ENCODE peak calls at places on chromosomes 16 and 17, in four cellular contexts. Q is right lobe of liver, I is stomach, Z is lower leg skin. B is an unnamed sample.
A peak's percentile ranks its signal among the peaks of the same experiment; 100 is the strongest.

GRCh38 chr16:82152641-82153094 is 17.4 kb downstream of the MPHOSPH6 start:
- DNase-seq in Z (no peak), Q (no peak), I (no peak), B (no peak)

GRCh38 chr16:49342336-49343265 is 31.0 kb upstream of the C16orf78 start:
- DNase-seq in I (no peak), Q (no peak), Z (no peak), B (no peak)

GRCh38 chr16:14111713-14112538 is 40.8 kb downstream of the MRTFB start:
- DNase-seq in Q (peak; percentile 82), Z (peak; percentile 25), I (peak; percentile 57), B (peak; percentile 72)

GRCh38 chr16:4200000-4200780 is 41.7 kb downstream of the SRL start:
- DNase-seq in Z (peak; percentile 55), Q (peak; percentile 70), I (peak; percentile 81), B (peak; percentile 57)

GRCh38 chr16:82776466-82777146 is 149.8 kb downstream of the CDH13 start:
- DNase-seq in Z (no peak), Q (no peak), I (no peak), B (no peak)

GRCh38 chr16:68445458-68445857 is 2.9 kb downstream of the SMPD3 start:
- DNase-seq in I (peak; percentile 70), Q (peak; percentile 33), Z (no peak), B (no peak)

GRCh38 chr16:19294156-19294649 is 8.7 kb downstream of the CLEC19A start:
- DNase-seq in Q (peak; percentile 47), Z (peak; percentile 52), I (no peak), B (peak; percentile 60)

GRCh38 chr16:85554791-85555548 is 58.2 kb upstream of the GSE1 start:
- DNase-seq in Q (peak; percentile 74), I (peak; percentile 60), Z (no peak), B (peak; percentile 76)

GRCh38 chr16:27642753-27643152 is 92.8 kb downstream of the KATNIP start:
- DNase-seq in I (no peak), Z (no peak), Q (no peak), B (no peak)

GRCh38 chr17:81885869-81886548 is 5.4 kb downstream of the ALYREF start:
- DNase-seq in I (no peak), Z (no peak), Q (no peak), B (no peak)

GRCh38 chr16:81384006-81384405 is 60.6 kb upstream of the CMIP start:
- DNase-seq in Z (no peak), I (no peak), Q (no peak), B (no peak)

GRCh38 chr17:41464682-41465081 is 2.5 kb downstream of the KRT32 start:
- DNase-seq in I (peak; percentile 59), Q (no peak), Z (peak; percentile 87), B (peak; percentile 77)

GRCh38 chr16:69217433-69217832 is 30.5 kb downstream of the SNTB2 start:
- DNase-seq in I (no peak), Z (no peak), Q (no peak), B (no peak)

GRCh38 chr17:47970725-47971511 is at the start of gene CDK5RAP3:
- DNase-seq in Z (peak; percentile 100), I (peak; percentile 100), Q (peak; percentile 100), B (peak; percentile 100)
- TF ChIP-seq POLR2A in Z (no peak), I (no peak), Q (peak; percentile 80), B (no peak)

DNA sequence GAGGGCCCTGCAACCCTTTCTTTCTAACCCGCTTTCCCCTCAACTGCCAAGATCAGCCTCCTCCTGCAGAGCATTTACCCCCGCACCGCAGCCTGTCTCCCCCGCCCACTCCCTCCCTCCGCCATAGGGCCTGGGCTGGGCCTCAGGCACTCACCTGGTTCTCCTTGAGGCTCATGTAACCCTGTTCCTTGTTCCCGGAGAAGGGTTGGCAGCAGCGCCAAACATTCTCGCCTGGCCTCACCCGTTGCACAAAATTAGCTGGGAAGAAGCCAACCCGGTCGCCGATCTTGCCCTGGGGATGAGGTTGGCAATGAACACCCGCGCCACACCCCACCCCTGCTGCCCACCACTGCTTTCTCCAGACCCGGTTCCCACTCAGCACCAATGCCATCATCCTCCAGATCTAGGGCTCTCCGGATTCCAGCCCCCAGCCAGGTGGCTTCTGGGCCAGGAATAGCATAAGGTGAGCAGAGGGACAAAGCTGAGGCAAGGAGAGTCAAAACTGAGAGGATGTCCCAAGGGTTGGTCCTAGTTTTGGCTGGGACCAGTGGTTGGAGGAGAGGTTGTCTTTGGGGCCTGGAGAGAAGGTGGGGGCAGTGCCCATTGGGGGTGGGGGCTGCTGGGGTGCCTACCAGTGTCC is 12.8 kb downstream of the STAC2 start:
- DNase-seq in I (peak; percentile 81), Z (no peak), Q (no peak), B (no peak)
- TF ChIP-seq CTCF in I (no peak), Z (no peak), Q (no peak), B (no peak)

GRCh38 chr16:75305364-75306101 is 54.1 kb upstream of the BCAR1 start:
- DNase-seq in Q (peak; percentile 83), I (peak; percentile 78), Z (peak; percentile 92), B (peak; percentile 71)
- TF ChIP-seq POLR2A in Q (peak; percentile 55), I (no peak), Z (no peak), B (no peak)

GRCh38 chr16:87007907-87008306 is 309.3 kb downstream of the C16orf95 start:
- DNase-seq in Q (no peak), Z (no peak), I (no peak), B (no peak)

GRCh38 chr16:87003414-87003755 is 313.8 kb downstream of the C16orf95 start:
- DNase-seq in Q (no peak), Z (no peak), I (no peak), B (no peak)

GRCh38 chr16:87008664-87009063 is 308.5 kb downstream of the C16orf95 start:
- DNase-seq in I (no peak), Z (no peak), Q (no peak), B (no peak)

GRCh38 chr16:87006021-87006420 is 311.2 kb downstream of the C16orf95 start:
- DNase-seq in I (no peak), Z (no peak), Q (no peak), B (no peak)

GRCh38 chr16:87006789-87007745 is 310.1 kb downstream of the C16orf95 start:
- DNase-seq in Z (no peak), Q (no peak), I (no peak), B (no peak)
- TF ChIP-seq CTCF in Z (no peak), Q (no peak), I (no peak), B (no peak)

DNA sequence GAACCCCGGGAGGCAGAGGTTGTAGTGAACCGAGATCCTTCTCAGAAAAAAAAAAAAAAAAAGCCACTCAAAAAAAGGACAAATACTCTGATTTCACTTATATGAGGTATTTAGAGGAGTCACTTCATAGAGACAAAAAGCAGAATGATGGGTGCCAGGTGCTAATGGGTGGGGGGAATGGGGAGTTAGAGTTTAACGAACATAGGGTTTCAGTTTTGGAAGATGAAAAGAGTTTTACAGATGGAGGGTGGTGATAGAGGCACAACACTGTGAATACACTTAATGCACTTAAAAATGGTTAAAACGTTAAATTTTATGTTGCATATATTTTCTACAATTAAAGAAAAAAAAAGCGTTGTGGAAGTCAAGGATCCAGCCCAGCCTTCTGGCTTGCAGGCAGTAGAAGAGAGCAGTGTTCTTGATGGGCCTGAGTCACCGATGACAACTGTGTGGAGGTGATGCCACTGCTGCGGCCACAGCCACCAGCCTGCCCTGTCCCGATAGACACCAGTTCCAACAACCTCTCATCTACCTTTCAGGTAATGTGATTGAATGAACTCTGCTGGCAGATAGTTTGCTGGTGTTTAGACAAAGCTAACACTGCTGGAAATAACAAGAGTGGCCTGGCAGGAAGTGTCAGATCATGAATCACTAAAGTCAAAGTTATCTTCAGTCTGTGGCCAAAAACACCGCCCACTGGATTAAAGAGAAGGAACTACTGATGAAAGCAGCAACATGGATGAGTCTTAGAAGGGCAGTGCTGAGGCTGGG is 49.9 kb upstream of the COX10 start:
- DNase-seq in Q (peak; percentile 37), Z (no peak), I (no peak), B (no peak)
- TF ChIP-seq POLR2A in Q (no peak), Z (no peak), I (no peak), B (no peak)

GRCh38 chr17:63937920-63938319 is 5.8 kb upstream of the CD79B start:
- DNase-seq in I (no peak), Q (no peak), Z (no peak), B (no peak)
- TF ChIP-seq CTCF in I (no peak), Q (no peak), Z (no peak), B (no peak)

B was measured in heart left ventricle.